ENCODE peak calls at places on chromosomes 16 and 17, in seven cellular contexts. One of them, this sample, is unnamed.

GRCh38 chr16:83978401-83978904 is 10.4 kb downstream of the NECAB2 start:
- DNase-seq in mammary epithelial cell: no peak
- DNase-seq in dorsolateral prefrontal cortex: no peak
- DNase-seq in AG09309: no peak
- DNase-seq in AG04450: no peak
- DNase-seq in colonic mucosa: no peak
- DNase-seq in left lung: no peak
- DNase-seq in this sample: no peak

GRCh38 chr16:1712791-1713261 is 6.8 kb downstream of the MAPK8IP3 start:
- DNase-seq in mammary epithelial cell: no peak
- DNase-seq in left lung: no peak
- DNase-seq in AG04450: no peak
- DNase-seq in dorsolateral prefrontal cortex: no peak
- DNase-seq in AG09309: no peak
- DNase-seq in colonic mucosa: no peak
- DNase-seq in this sample: no peak

GRCh38 chr16:61146429-61146828 is 889.8 kb downstream of the CDH8 start:
- DNase-seq in colonic mucosa: no peak
- DNase-seq in AG04450: no peak
- DNase-seq in dorsolateral prefrontal cortex: no peak
- DNase-seq in mammary epithelial cell: no peak
- DNase-seq in AG09309: no peak
- DNase-seq in left lung: no peak
- DNase-seq in this sample: no peak

GRCh38 chr17:8237175-8237574 is 10.7 kb downstream of the CTC1 start:
- DNase-seq in AG09309: no peak
- DNase-seq in left lung: no peak
- DNase-seq in AG04450: no peak
- DNase-seq in colonic mucosa: no peak
- DNase-seq in mammary epithelial cell: no peak
- DNase-seq in dorsolateral prefrontal cortex: no peak
- DNase-seq in this sample: no peak

GRCh38 chr16:85902366-85903155 is 3.6 kb downstream of the IRF8 start:
- DNase-seq in left lung: no peak
- DNase-seq in AG04450: no peak
- DNase-seq in colonic mucosa: no peak
- DNase-seq in AG09309: no peak
- DNase-seq in dorsolateral prefrontal cortex: no peak
- DNase-seq in mammary epithelial cell: no peak
- DNase-seq in this sample: no peak

GRCh38 chr17:56424543-56425044 is 168.9 kb upstream of the NOG start:
- DNase-seq in AG09309: no peak
- DNase-seq in colonic mucosa: no peak
- DNase-seq in mammary epithelial cell: no peak
- DNase-seq in left lung: no peak
- DNase-seq in AG04450: no peak
- DNase-seq in dorsolateral prefrontal cortex: no peak
- DNase-seq in this sample: no peak

GRCh38 chr16:51103590-51103989 is 47.5 kb downstream of the SALL1 start:
- DNase-seq in AG04450: no peak
- DNase-seq in mammary epithelial cell: no peak
- DNase-seq in AG09309: no peak
- DNase-seq in left lung: no peak
- DNase-seq in dorsolateral prefrontal cortex: no peak
- DNase-seq in colonic mucosa: no peak
- DNase-seq in this sample: no peak

GRCh38 chr17:21371511-21372081 is 4.6 kb upstream of the KCNJ12 start:
- DNase-seq in AG04450: no peak
- DNase-seq in colonic mucosa: no peak
- DNase-seq in left lung: peak; percentile 60
- DNase-seq in dorsolateral prefrontal cortex: no peak
- DNase-seq in AG09309: no peak
- DNase-seq in mammary epithelial cell: no peak
- DNase-seq in this sample: no peak

GRCh38 chr17:17225901-17226300 is 11.1 kb downstream of the FLCN start:
- DNase-seq in colonic mucosa: no peak
- DNase-seq in mammary epithelial cell: no peak
- DNase-seq in AG04450: no peak
- DNase-seq in dorsolateral prefrontal cortex: no peak
- DNase-seq in AG09309: no peak
- DNase-seq in left lung: no peak
- DNase-seq in this sample: no peak

GRCh38 chr17:32191306-32191705 is 49.0 kb downstream of the RHOT1 start:
- DNase-seq in colonic mucosa: no peak
- DNase-seq in dorsolateral prefrontal cortex: no peak
- DNase-seq in mammary epithelial cell: no peak
- DNase-seq in left lung: no peak
- DNase-seq in AG04450: no peak
- DNase-seq in AG09309: no peak
- DNase-seq in this sample: no peak

GRCh38 chr16:20612551-20613470 is 36.6 kb upstream of the ACSM2B start:
- DNase-seq in mammary epithelial cell: no peak
- DNase-seq in AG09309: no peak
- DNase-seq in dorsolateral prefrontal cortex: no peak
- DNase-seq in AG04450: no peak
- DNase-seq in colonic mucosa: peak; percentile 52
- DNase-seq in left lung: peak; percentile 83
- DNase-seq in this sample: no peak

GRCh38 chr17:82120148-82120547 is 22.1 kb upstream of the FASN start:
- DNase-seq in dorsolateral prefrontal cortex: no peak
- DNase-seq in AG09309: peak; percentile 24
- DNase-seq in left lung: no peak
- DNase-seq in AG04450: no peak
- DNase-seq in mammary epithelial cell: no peak
- DNase-seq in colonic mucosa: no peak
- DNase-seq in this sample: no peak

GRCh38 chr17:49959183-49959935 is 9.6 kb upstream of the DLX4 start:
- DNase-seq in AG04450: no peak
- DNase-seq in AG09309: no peak
- DNase-seq in colonic mucosa: no peak
- DNase-seq in left lung: no peak
- DNase-seq in dorsolateral prefrontal cortex: no peak
- DNase-seq in mammary epithelial cell: no peak
- DNase-seq in this sample: no peak

GRCh38 chr16:77599793-77600415 is 122.4 kb upstream of the NUDT7 start:
- DNase-seq in colonic mucosa: peak; percentile 32
- DNase-seq in AG04450: no peak
- DNase-seq in left lung: no peak
- DNase-seq in mammary epithelial cell: peak; percentile 26
- DNase-seq in dorsolateral prefrontal cortex: no peak
- DNase-seq in AG09309: peak; percentile 20
- DNase-seq in this sample: no peak

GRCh38 chr16:48684148-48684547 is 74.2 kb upstream of the N4BP1 start:
- DNase-seq in colonic mucosa: no peak
- DNase-seq in mammary epithelial cell: no peak
- DNase-seq in left lung: no peak
- DNase-seq in AG04450: no peak
- DNase-seq in dorsolateral prefrontal cortex: no peak
- DNase-seq in AG09309: no peak
- DNase-seq in this sample: no peak

GRCh38 chr17:79324219-79324618 is 249.6 kb downstream of the ENGASE start:
- DNase-seq in colonic mucosa: no peak
- DNase-seq in left lung: no peak
- DNase-seq in AG04450: no peak
- DNase-seq in AG09309: no peak
- DNase-seq in dorsolateral prefrontal cortex: no peak
- DNase-seq in mammary epithelial cell: no peak
- DNase-seq in this sample: no peak

GRCh38 chr16:53058882-53059281 is 4.1 kb downstream of the CHD9 start:
- DNase-seq in AG04450: no peak
- DNase-seq in mammary epithelial cell: no peak
- DNase-seq in AG09309: no peak
- DNase-seq in left lung: no peak
- DNase-seq in colonic mucosa: no peak
- DNase-seq in dorsolateral prefrontal cortex: no peak
- DNase-seq in this sample: no peak

GRCh38 chr17:64145751-64146417 is 15.9 kb upstream of the ERN1 start:
- DNase-seq in colonic mucosa: peak; percentile 96
- DNase-seq in dorsolateral prefrontal cortex: peak; percentile 98
- DNase-seq in left lung: peak; percentile 93
- DNase-seq in AG09309: peak; percentile 100
- DNase-seq in mammary epithelial cell: peak; percentile 98
- DNase-seq in AG04450: peak; percentile 100
- DNase-seq in this sample: peak; percentile 98

GRCh38 chr17:64147110-64148016 is 17.4 kb upstream of the ERN1 start:
- DNase-seq in colonic mucosa: no peak
- DNase-seq in AG04450: no peak
- DNase-seq in left lung: no peak
- DNase-seq in mammary epithelial cell: peak; percentile 35
- DNase-seq in dorsolateral prefrontal cortex: no peak
- DNase-seq in AG09309: no peak
- DNase-seq in this sample: no peak

GRCh38 chr17:64148017-64148631 is 18.2 kb upstream of the ERN1 start:
- DNase-seq in left lung: no peak
- DNase-seq in dorsolateral prefrontal cortex: no peak
- DNase-seq in AG09309: no peak
- DNase-seq in mammary epithelial cell: peak; percentile 9
- DNase-seq in AG04450: no peak
- DNase-seq in colonic mucosa: no peak
- DNase-seq in this sample: no peak

GRCh38 chr17:64146418-64147109 is 16.6 kb upstream of the ERN1 start:
- DNase-seq in dorsolateral prefrontal cortex: peak; percentile 70
- DNase-seq in mammary epithelial cell: peak; percentile 80
- DNase-seq in AG04450: no peak
- DNase-seq in left lung: peak; percentile 83
- DNase-seq in colonic mucosa: peak; percentile 62
- DNase-seq in AG09309: no peak
- DNase-seq in this sample: no peak

DNA sequence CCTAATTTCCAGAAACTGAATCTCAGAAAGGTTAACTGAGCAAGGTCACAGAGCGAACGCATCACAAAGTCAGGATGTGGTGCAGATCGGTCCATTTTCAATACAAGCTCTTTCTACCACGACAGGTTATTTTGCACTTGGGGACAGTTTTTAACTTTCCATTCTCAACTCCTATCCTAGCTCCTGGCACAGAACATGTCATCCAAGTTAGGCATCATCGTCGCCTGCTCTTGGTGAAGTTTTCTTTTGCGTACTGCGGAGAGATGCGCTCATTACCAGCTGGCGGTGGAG is 15.5 kb upstream of the ERN1 start:
- DNase-seq in AG09309: no peak
- DNase-seq in dorsolateral prefrontal cortex: no peak
- DNase-seq in left lung: no peak
- DNase-seq in colonic mucosa: no peak
- DNase-seq in AG04450: no peak
- DNase-seq in mammary epithelial cell: no peak
- DNase-seq in this sample: no peak
- TF ChIP-seq CTCF in AG09309: no peak
- TF ChIP-seq CTCF in dorsolateral prefrontal cortex: no peak
- TF ChIP-seq CTCF in left lung: no peak
- TF ChIP-seq CTCF in colonic mucosa: no peak
- TF ChIP-seq CTCF in AG04450: peak; percentile 4
- TF ChIP-seq CTCF in mammary epithelial cell: no peak
- TF ChIP-seq CTCF in this sample: no peak

GRCh38 chr16:534856-535445 is 7.4 kb downstream of the CAPN15 start:
- DNase-seq in AG09309: no peak
- DNase-seq in colonic mucosa: no peak
- DNase-seq in dorsolateral prefrontal cortex: no peak
- DNase-seq in left lung: no peak
- DNase-seq in mammary epithelial cell: no peak
- DNase-seq in AG04450: no peak
- DNase-seq in this sample: no peak

GRCh38 chr16:531494-532125 is 4.1 kb downstream of the CAPN15 start:
- DNase-seq in colonic mucosa: no peak
- DNase-seq in AG09309: no peak
- DNase-seq in dorsolateral prefrontal cortex: no peak
- DNase-seq in AG04450: no peak
- DNase-seq in left lung: no peak
- DNase-seq in mammary epithelial cell: no peak
- DNase-seq in this sample: no peak

GRCh38 chr16:534089-534635 is 6.7 kb downstream of the CAPN15 start:
- DNase-seq in mammary epithelial cell: no peak
- DNase-seq in left lung: no peak
- DNase-seq in dorsolateral prefrontal cortex: no peak
- DNase-seq in AG04450: no peak
- DNase-seq in colonic mucosa: peak; percentile 93
- DNase-seq in AG09309: no peak
- DNase-seq in this sample: no peak

GRCh38 chr16:535446-536405 is 8.2 kb downstream of the CAPN15 start:
- DNase-seq in dorsolateral prefrontal cortex: no peak
- DNase-seq in mammary epithelial cell: peak; percentile 81
- DNase-seq in AG09309: no peak
- DNase-seq in colonic mucosa: peak; percentile 87
- DNase-seq in left lung: no peak
- DNase-seq in AG04450: no peak
- DNase-seq in this sample: no peak

GRCh38 chr16:533391-534088 is 6.0 kb downstream of the CAPN15 start:
- DNase-seq in colonic mucosa: peak; percentile 89
- DNase-seq in dorsolateral prefrontal cortex: no peak
- DNase-seq in AG04450: no peak
- DNase-seq in mammary epithelial cell: no peak
- DNase-seq in AG09309: no peak
- DNase-seq in left lung: no peak
- DNase-seq in this sample: no peak
- TF ChIP-seq CTCF in colonic mucosa: no peak
- TF ChIP-seq CTCF in dorsolateral prefrontal cortex: no peak
- TF ChIP-seq CTCF in AG04450: no peak
- TF ChIP-seq CTCF in mammary epithelial cell: no peak
- TF ChIP-seq CTCF in AG09309: no peak
- TF ChIP-seq CTCF in left lung: no peak
- TF ChIP-seq CTCF in this sample: no peak

DNA sequence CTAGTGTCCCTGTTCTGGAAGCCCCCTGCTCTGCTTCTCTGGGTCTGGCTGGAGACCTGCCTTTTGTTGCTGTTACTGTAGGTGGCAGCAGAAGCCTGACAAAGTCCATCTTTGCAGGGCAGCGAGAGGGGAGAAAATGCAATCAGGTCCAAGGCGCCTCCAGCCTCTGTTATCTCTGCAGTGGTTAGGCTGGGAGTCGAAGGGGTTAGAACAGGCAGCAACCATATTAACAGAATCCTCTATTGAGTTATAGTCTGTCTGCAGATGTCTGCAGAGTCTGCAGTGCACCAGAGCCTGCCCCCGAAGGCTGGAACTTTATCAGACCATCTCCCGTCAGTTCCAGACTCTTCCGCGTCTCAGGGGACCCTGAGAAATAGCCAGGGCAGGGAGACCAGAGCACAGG is 404.9 kb upstream of the EEF2KMT start:
- DNase-seq in dorsolateral prefrontal cortex: no peak
- DNase-seq in colonic mucosa: no peak
- DNase-seq in AG04450: no peak
- DNase-seq in left lung: no peak
- DNase-seq in mammary epithelial cell: no peak
- DNase-seq in AG09309: no peak
- DNase-seq in this sample: no peak
- TF ChIP-seq CTCF in dorsolateral prefrontal cortex: peak; percentile 58
- TF ChIP-seq CTCF in colonic mucosa: no peak
- TF ChIP-seq CTCF in AG04450: no peak
- TF ChIP-seq CTCF in left lung: peak; percentile 11
- TF ChIP-seq CTCF in mammary epithelial cell: no peak
- TF ChIP-seq CTCF in AG09309: no peak
- TF ChIP-seq CTCF in this sample: no peak

DNA sequence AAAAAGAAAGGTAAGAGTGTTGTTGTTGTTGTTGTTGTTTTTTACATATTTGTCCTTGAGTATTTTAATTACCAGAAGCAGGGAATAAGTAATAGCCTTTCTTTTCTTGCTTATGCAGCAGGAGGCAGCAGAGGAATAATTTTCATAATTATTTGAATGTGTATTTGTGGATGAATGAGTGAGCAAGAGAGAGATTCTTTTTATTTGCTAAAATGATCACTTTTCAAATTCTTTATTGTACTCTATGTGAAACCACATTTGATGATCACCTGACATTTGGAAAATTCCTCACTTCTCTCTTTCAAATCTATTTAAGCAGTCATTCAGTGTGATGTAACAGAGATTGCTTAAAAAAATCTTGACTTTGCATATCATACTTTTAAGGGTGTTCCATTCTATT is 223.6 kb downstream of the BCAS3 start:
- DNase-seq in dorsolateral prefrontal cortex: no peak
- DNase-seq in colonic mucosa: no peak
- DNase-seq in mammary epithelial cell: no peak
- DNase-seq in left lung: no peak
- DNase-seq in AG04450: no peak
- DNase-seq in AG09309: no peak
- DNase-seq in this sample: no peak
- TF ChIP-seq CTCF in dorsolateral prefrontal cortex: no peak
- TF ChIP-seq CTCF in colonic mucosa: no peak
- TF ChIP-seq CTCF in mammary epithelial cell: no peak
- TF ChIP-seq CTCF in left lung: peak; percentile 16
- TF ChIP-seq CTCF in AG04450: peak; percentile 12
- TF ChIP-seq CTCF in AG09309: no peak
- TF ChIP-seq CTCF in this sample: no peak